ENCODE peak calls at places on chromosomes 1 and 21, in ten cellular contexts. Z is transverse colon, U is endothelial cell of umbilical vein, E is tibial nerve, J is Peyer's patch, A is stomach, F is breast epithelium, C is A549, I is suprapubic skin, D is lower leg skin. R is an unnamed sample.
A peak's percentile ranks its signal among the peaks of the same experiment; 100 is the strongest.

GRCh38 chr1:71834570-71835441 is 447.5 kb downstream of the NEGR1 start:
- DNase-seq in Z (peak; percentile 9), U (peak; percentile 38), E (no peak), J (no peak), A (peak; percentile 63), F (no peak), C (no peak), I (no peak), D (no peak), R (no peak)

GRCh38 chr1:194268839-194269238 is 1082.4 kb upstream of the B3GALT2 start:
- DNase-seq in Z (no peak), U (no peak), E (no peak), J (no peak), A (no peak), F (no peak), C (no peak), I (no peak), D (no peak), R (no peak)

GRCh38 chr1:77370588-77371306 is 88.9 kb downstream of the AK5 start:
- DNase-seq in Z (no peak), U (no peak), E (no peak), J (no peak), A (no peak), F (no peak), C (no peak), I (no peak), D (no peak), R (no peak)

GRCh38 chr1:36583080-36583479 is 100.4 kb upstream of the CSF3R start:
- DNase-seq in Z (no peak), U (no peak), E (no peak), J (no peak), A (no peak), F (no peak), C (no peak), I (no peak), D (no peak), R (no peak)

GRCh38 chr1:160910351-160910750 is 25.4 kb upstream of the ITLN1 start:
- DNase-seq in Z (no peak), U (no peak), E (no peak), J (no peak), A (peak; percentile 45), F (no peak), C (no peak), I (no peak), D (no peak), R (no peak)

GRCh38 chr1:206702803-206703202 is 18.1 kb downstream of the MAPKAPK2 start:
- DNase-seq in Z (no peak), U (no peak), E (no peak), J (no peak), A (no peak), F (no peak), C (no peak), I (no peak), D (no peak), R (no peak)

GRCh38 chr21:32114434-32115063 is 164.3 kb downstream of the MIS18A start:
- DNase-seq in Z (no peak), U (no peak), E (no peak), J (no peak), A (no peak), F (no peak), C (no peak), I (no peak), D (no peak), R (no peak)

GRCh38 chr1:175270361-175270760 is 77.8 kb upstream of the KIAA0040 start:
- DNase-seq in Z (no peak), U (peak; percentile 27), E (no peak), J (no peak), A (no peak), F (no peak), C (no peak), I (no peak), D (no peak), R (no peak)

GRCh38 chr1:245874942-245875580 is 632.0 kb downstream of the SMYD3 start:
- DNase-seq in Z (peak; percentile 63), U (peak; percentile 95), E (peak; percentile 31), J (peak; percentile 56), A (peak; percentile 87), F (peak; percentile 19), C (no peak), I (no peak), D (no peak), R (no peak)

GRCh38 chr1:221620437-221621384 is 121.2 kb downstream of the DUSP10 start:
- DNase-seq in Z (no peak), U (no peak), E (no peak), J (no peak), A (no peak), F (peak; percentile 39), C (no peak), I (no peak), D (no peak), R (no peak)

GRCh38 chr21:17611414-17612022 is 1.2 kb downstream of the BTG3 start:
- DNase-seq in Z (peak; percentile 87), U (peak; percentile 93), E (peak; percentile 83), J (peak; percentile 93), A (peak; percentile 86), F (peak; percentile 85), C (peak; percentile 46), I (peak; percentile 91), D (peak; percentile 97), R (peak; percentile 78)
- TF ChIP-seq POLR2A in Z (peak; percentile 59), U (peak; percentile 27), E (peak; percentile 75), J (no peak), A (no peak), F (peak; percentile 43), C (no peak), I (peak; percentile 54), D (no peak), R (peak; percentile 30)

DNA sequence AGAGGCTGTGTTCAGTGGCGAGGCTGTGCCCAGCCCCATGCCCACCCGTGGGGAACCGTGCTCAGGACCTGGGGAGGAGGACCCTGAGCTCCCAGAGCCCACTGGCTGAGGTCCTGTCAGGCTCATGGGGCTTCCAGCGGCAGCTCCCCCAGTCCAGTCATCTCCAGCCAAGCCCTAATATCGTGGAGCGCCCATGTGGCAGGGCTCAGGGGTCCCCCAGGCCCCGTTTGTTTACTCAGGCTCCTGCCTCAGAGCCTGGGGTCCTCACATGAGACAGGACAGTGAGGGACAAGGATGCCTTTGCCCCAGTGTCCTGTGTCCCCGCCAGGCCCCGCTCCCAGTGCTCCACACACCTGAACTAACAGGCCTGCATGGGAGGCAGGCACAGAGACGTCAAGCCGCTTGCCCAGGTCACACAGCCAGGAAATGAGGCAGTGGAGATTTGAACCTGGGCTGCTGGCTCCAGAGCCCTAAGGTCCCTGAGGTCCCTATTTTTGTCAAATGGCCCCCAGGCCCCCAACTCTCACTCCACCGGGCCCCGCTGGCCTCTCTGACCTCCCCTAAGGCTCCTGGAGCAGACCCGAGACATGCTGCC is 100.7 kb upstream of the ACTRT2 start:
- DNase-seq in Z (no peak), U (no peak), E (no peak), J (no peak), A (no peak), F (no peak), C (no peak), I (no peak), D (no peak), R (no peak)
- TF ChIP-seq POLR2A in Z (no peak), U (no peak), E (no peak), J (no peak), A (no peak), F (no peak), C (no peak), I (no peak), D (no peak), R (no peak)

GRCh38 chr1:153776971-153777370 is 1.8 kb downstream of the SLC27A3 start:
- DNase-seq in Z (no peak), U (no peak), E (no peak), J (no peak), A (no peak), F (no peak), C (no peak), I (no peak), D (no peak), R (no peak)

GRCh38 chr1:153776352-153776751 is 1.1 kb downstream of the SLC27A3 start:
- DNase-seq in Z (no peak), U (no peak), E (no peak), J (no peak), A (no peak), F (no peak), C (no peak), I (no peak), D (peak; percentile 85), R (no peak)

GRCh38 chr1:153774036-153774435 is 1.2 kb upstream of the SLC27A3 start:
- DNase-seq in Z (no peak), U (peak; percentile 17), E (no peak), J (no peak), A (no peak), F (no peak), C (no peak), I (no peak), D (no peak), R (no peak)

GRCh38 chr1:153774780-153775431 is at the start of gene SLC27A3:
- DNase-seq in Z (peak; percentile 77), U (no peak), E (peak; percentile 79), J (no peak), A (peak; percentile 73), F (peak; percentile 73), C (no peak), I (peak; percentile 90), D (peak; percentile 93), R (peak; percentile 43)

DNA sequence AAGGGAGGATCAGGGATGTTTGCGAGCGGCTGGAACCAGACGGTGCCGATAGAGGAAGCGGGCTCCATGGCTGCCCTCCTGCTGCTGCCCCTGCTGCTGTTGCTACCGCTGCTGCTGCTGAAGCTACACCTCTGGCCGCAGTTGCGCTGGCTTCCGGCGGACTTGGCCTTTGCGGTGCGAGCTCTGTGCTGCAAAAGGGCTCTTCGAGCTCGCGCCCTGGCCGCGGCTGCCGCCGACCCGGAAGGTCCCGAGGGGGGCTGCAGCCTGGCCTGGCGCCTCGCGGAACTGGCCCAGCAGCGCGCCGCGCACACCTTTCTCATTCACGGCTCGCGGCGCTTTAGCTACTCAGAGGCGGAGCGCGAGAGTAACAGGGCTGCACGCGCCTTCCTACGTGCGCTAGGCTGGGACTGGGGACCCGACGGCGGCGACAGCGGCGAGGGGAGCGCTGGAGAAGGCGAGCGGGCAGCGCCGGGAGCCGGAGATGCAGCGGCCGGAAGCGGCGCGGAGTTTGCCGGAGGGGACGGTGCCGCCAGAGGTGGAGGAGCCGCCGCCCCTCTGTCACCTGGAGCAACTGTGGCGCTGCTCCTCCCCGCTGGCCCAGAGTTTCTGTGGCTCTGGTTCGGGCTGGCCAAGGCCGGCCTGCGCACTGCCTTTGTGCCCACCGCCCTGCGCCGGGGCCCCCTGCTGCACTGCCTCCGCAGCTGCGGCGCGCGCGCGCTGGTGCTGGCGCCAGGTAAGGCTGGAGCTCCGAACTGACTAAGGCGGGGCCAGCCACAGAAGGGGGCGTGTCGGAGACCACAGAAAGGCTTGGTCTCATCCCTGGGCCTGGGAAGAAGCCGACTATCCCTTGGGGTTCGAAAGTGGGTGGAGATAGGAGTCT is 465 bp downstream of the SLC27A3 start:
- DNase-seq in Z (peak; percentile 81), U (peak; percentile 58), E (peak; percentile 76), J (peak; percentile 89), A (peak; percentile 77), F (peak; percentile 79), C (peak; percentile 26), I (no peak), D (peak; percentile 95), R (no peak)
- TF ChIP-seq POLR2A in Z (peak; percentile 43), U (no peak), E (no peak), J (no peak), A (no peak), F (no peak), C (no peak), I (peak; percentile 39), D (no peak), R (no peak)

DNA sequence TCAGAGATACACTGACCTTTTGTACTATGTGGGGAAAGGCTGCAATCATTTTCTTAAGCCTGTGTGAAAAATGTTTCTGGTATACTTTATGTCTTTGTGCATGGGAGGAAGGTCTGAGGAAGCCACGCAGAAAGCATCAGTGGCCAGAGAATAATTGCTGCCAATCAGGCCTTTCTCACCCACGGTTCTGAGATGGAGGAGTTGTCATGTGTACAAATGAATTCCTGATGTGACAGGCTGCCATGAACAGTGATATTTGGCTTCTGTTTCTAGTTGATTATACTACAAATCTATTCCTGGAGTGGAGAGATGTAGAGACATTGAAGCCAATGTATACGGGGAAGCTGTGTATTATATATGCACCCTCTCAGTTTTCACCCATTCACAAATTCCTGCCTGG is 142.6 kb downstream of the GRIK1 start:
- DNase-seq in Z (no peak), U (no peak), E (no peak), J (no peak), A (no peak), F (no peak), C (no peak), I (no peak), D (no peak), R (no peak)
- TF ChIP-seq POLR2A in Z (no peak), U (no peak), E (no peak), J (no peak), A (no peak), F (no peak), C (no peak), I (no peak), D (no peak), R (no peak)

R was measured in H54.